ENCODE peak calls at places on chromosome 19, in six cellular contexts. O is endothelial cell of umbilical vein; G is CD4-positive, alpha-beta T cell; Z is A549; R is CD8-positive, alpha-beta T cell; B is pancreas. M is an unnamed sample.

GRCh38 chr19:46907880-46908279 is 47.1 kb downstream of the ARHGAP35 start:
- DNase-seq in R (no peak), G (no peak), Z (no peak), O (no peak), B (no peak), M (no peak)

GRCh38 chr19:43572172-43572588 is 3.1 kb downstream of the XRCC1 start:
- DNase-seq in B (no peak), Z (no peak), R (no peak), G (no peak), O (no peak), M (no peak)

GRCh38 chr19:1882089-1882785 is 3.1 kb downstream of the ABHD17A start:
- DNase-seq in R (peak), G (peak), B (no peak), Z (no peak), O (peak), M (no peak)

GRCh38 chr19:9757544-9758501 is 10.7 kb downstream of the ZNF846 start:
- DNase-seq in R (no peak), O (no peak), G (no peak), B (no peak), Z (no peak), M (no peak)

GRCh38 chr19:34189199-34189916 is 17.1 kb downstream of the LSM14A start:
- DNase-seq in O (no peak), Z (no peak), G (no peak), B (no peak), R (no peak), M (no peak)

GRCh38 chr19:36750066-36750691 is 22.4 kb downstream of the ZNF850 start:
- DNase-seq in G (no peak), R (no peak), Z (no peak), B (no peak), O (no peak), M (no peak)

GRCh38 chr19:58356971-58357797 is 3.9 kb upstream of the A1BG start:
- DNase-seq in O (no peak), R (no peak), Z (no peak), G (no peak), B (no peak), M (no peak)

GRCh38 chr19:32339988-32340874 is 5.2 kb upstream of the ZNF507 start:
- DNase-seq in R (peak), Z (peak), O (peak), G (peak), B (peak), M (peak)

GRCh38 chr19:43430142-43430710 is 15.5 kb downstream of the TEX101 start:
- DNase-seq in G (no peak), B (no peak), R (peak), Z (no peak), O (no peak), M (no peak)

GRCh38 chr19:507286-508203 is at the start of gene TPGS1:
- DNase-seq in O (no peak), Z (peak), B (peak), R (peak), G (peak), M (peak)

GRCh38 chr19:55209430-55210119 is at the start of gene PTPRH:
- DNase-seq in Z (peak), O (no peak), G (no peak), B (peak), R (no peak), M (no peak)

GRCh38 chr19:44719262-44719701 is 20.3 kb downstream of the CEACAM16 start:
- DNase-seq in O (peak), G (no peak), Z (no peak), B (no peak), R (no peak), M (no peak)

GRCh38 chr19:48051345-48052033 is 7.6 kb upstream of the CABP5 start:
- DNase-seq in Z (no peak), O (no peak), G (no peak), B (no peak), R (no peak), M (no peak)

GRCh38 chr19:47186337-47187022 is 44.5 kb downstream of the BBC3 start:
- DNase-seq in G (peak), B (no peak), Z (no peak), R (peak), O (no peak), M (no peak)

GRCh38 chr19:31548941-31549340 is 199.7 kb upstream of the TSHZ3 start:
- DNase-seq in O (no peak), R (no peak), Z (peak), B (no peak), G (no peak), M (no peak)

GRCh38 chr19:54169149-54169731 is 3.7 kb downstream of the TMC4 start:
- DNase-seq in G (no peak), Z (no peak), O (no peak), R (no peak), B (no peak), M (no peak)

GRCh38 chr19:54168174-54168917 is 4.6 kb downstream of the TMC4 start:
- DNase-seq in O (peak), R (peak), Z (peak), G (peak), B (peak), M (peak)

GRCh38 chr19:54173951-54174817 is 1.2 kb upstream of the TMC4 start:
- DNase-seq in B (no peak), G (no peak), O (no peak), Z (no peak), R (no peak), M (no peak)

GRCh38 chr19:54172413-54172763 is 572 bp downstream of the TMC4 start:
- DNase-seq in Z (no peak), O (no peak), B (no peak), R (no peak), G (no peak), M (no peak)

DNA sequence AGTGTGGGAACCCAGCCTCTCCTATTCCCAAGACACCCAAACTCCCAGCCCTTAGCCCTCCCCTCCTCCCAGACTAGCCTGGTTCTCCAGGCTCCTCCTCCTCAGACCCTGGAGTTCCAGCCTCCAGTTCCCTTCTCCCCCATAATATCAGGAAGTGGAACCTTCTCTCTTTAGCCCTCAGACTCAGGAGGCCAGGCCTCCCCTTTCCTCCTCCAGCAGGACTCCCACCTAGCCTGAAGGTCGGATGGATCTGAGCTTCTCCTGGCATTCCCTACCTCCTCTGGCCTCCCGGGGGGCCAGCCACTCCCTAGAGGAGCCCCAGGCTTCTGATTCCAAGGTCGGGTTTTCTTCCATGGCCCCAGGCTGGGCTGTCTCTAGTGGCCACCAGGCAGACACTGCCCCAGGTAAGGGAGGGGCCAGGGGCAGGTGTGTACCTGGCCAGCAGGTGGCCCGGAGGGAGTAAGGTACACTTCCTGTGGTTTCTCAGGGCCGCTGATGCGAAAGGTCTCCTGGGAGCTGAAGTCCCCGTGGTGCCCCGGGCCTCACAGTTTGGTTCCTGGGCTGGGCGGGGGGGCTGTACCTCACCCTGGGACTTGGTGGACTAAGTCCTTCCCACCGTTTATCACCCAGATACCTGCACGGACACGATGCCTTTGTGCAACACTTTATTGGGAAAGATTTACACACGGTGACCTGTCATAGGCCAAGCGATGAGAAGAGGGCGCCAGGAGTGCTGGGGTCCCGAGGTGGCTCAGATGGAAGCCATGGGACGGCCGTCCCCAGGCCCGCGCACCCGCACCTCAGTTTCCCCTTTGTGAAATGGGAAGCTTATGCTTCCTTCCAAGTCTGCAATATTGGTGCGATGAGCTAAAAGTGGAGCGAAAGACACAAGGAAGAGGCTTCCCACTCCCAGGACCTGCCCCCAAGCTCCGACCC is at the start of gene TMC4:
- DNase-seq in R (no peak), G (no peak), O (no peak), B (peak), Z (peak), M (peak)
- TF ChIP-seq CTCF in R (no peak), G (no peak), O (no peak), B (peak), Z (no peak), M (no peak)

DNA sequence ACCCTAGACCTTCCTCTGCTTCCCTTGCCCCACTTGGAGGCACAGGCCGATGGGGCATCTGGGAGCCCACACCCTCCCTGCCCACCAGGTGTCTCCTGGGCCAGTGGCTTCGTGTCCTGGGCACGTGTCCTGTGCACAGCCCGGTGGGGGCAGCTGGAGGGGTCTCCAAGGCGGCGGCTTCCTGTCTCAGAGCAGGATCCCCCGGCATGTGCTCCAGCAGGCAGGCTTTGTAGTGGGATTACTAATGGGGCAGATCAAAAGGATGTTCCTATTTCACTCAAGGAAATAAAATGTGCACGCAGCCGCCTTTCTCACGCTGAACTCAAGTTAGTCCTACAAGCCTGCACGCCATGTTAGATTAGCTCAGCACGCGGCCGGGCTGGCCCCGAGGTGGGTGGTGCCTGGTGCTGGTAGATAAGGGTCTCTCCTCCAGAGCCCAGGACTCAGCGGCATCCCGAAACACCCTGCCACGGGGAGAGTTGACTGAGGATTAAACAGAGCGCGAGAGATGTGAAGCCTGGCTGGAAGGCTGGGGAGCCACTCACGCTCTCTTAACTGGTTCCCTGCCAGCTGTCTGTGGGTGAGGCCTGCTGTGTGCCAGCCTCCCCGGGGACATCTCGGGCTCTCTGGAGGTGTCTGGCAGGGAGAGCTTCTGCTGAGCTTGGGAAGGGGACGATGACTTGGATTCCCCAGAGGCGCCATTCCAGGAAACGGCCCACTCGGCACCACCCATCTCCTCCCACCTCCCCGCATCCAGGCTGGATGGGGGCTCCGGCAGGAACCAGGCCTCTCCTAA is 122.1 kb downstream of the KDM4B start:
- DNase-seq in Z (no peak), G (no peak), O (no peak), B (peak), R (no peak), M (no peak)
- H3K27ac ChIP-seq in Z (no peak), G (no peak), O (no peak), B (peak), R (no peak), M (peak)

GRCh38 chr19:38559428-38560401 is 58.0 kb downstream of the MAP4K1 start:
- DNase-seq in G (peak), R (peak), Z (no peak), B (no peak), O (no peak), M (peak)

GRCh38 chr19:38554676-38555141 is 63.0 kb downstream of the MAP4K1 start:
- DNase-seq in Z (no peak), O (no peak), G (no peak), B (no peak), R (no peak), M (no peak)

GRCh38 chr19:38555200-38555599 is 62.6 kb downstream of the MAP4K1 start:
- DNase-seq in O (no peak), R (no peak), G (no peak), Z (no peak), B (no peak), M (no peak)

GRCh38 chr19:38557205-38557799 is 60.5 kb downstream of the MAP4K1 start:
- DNase-seq in G (no peak), Z (peak), R (peak), B (no peak), O (no peak), M (no peak)

GRCh38 chr19:38556521-38557174 is 61.1 kb downstream of the MAP4K1 start:
- DNase-seq in G (no peak), B (no peak), R (no peak), O (no peak), Z (peak), M (no peak)
- TF ChIP-seq CTCF in G (no peak), B (no peak), R (no peak), O (no peak), Z (peak), M (no peak)

GRCh38 chr19:6239871-6240676 is 39.7 kb downstream of the MLLT1 start:
- DNase-seq in Z (no peak), G (no peak), R (no peak), O (no peak), B (no peak), M (no peak)
- H3K27ac ChIP-seq in Z (no peak), G (no peak), R (no peak), O (peak), B (no peak), M (peak)

DNA sequence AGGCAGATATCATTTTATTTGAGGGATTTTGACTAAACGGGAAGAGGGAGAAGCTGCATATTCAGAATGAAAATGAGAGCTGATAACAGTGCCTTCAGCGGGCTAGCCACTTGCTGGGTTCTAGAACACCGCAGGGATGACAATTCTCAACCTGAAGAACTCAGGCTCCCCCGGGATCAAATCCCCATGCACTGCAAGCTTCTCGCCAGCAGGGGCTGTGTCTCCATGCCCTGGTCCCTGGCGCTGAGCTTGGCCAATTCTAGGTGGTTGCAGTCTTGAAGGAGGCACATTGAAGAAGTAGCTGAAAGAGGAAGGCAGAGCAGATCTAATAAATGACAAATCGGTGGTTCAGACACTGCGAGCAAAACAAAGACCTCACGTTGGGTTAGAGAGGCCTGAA is 128.7 kb downstream of the UQCRFS1 start:
- DNase-seq in G (no peak), B (no peak), Z (peak), O (no peak), R (no peak), M (peak)
- TF ChIP-seq CTCF in G (no peak), B (no peak), Z (peak), O (no peak), R (no peak), M (no peak)